ENCODE peak calls at places on chromosomes 13 and 19, in six cellular contexts. H is suprapubic skin, B is dorsolateral prefrontal cortex, W is body of pancreas, P is ovary, G is choroid plexus epithelial cell. S is an unnamed sample.

GRCh38 chr13:51619614-51620013 is 35.4 kb downstream of the WDFY2 start:
- DNase-seq in H (no peak), B (no peak), W (no peak), P (no peak), G (peak), S (peak)

GRCh38 chr19:45645631-45646344 is 6.6 kb upstream of the EML2 start:
- DNase-seq in H (peak), B (peak), W (peak), P (peak), G (peak), S (peak)

GRCh38 chr13:83709751-83710515 is 172.3 kb downstream of the SLITRK1 start:
- DNase-seq in H (no peak), B (no peak), W (no peak), P (no peak), G (no peak), S (no peak)

GRCh38 chr19:33661336-33661735 is 39.6 kb downstream of the CHST8 start:
- DNase-seq in H (no peak), B (no peak), W (no peak), P (no peak), G (no peak), S (no peak)

GRCh38 chr13:113017506-113018215 is 48.6 kb downstream of the MCF2L start:
- DNase-seq in H (no peak), B (no peak), W (no peak), P (no peak), G (no peak), S (no peak)

GRCh38 chr19:2246801-2247361 is 2.2 kb upstream of the AMH start:
- DNase-seq in H (no peak), B (peak), W (peak), P (no peak), G (peak), S (peak)

GRCh38 chr19:54407780-54408179 is 7.5 kb upstream of the TTYH1 start:
- DNase-seq in H (no peak), B (no peak), W (no peak), P (no peak), G (no peak), S (no peak)

GRCh38 chr13:30151398-30151797 is 156.0 kb downstream of the KATNAL1 start:
- DNase-seq in H (no peak), B (no peak), W (no peak), P (no peak), G (no peak), S (no peak)

GRCh38 chr19:29884044-29884443 is 58.0 kb upstream of the URI1 start:
- DNase-seq in H (no peak), B (no peak), W (no peak), P (no peak), G (no peak), S (no peak)

GRCh38 chr13:66887088-66887487 is 343.0 kb downstream of the PCDH9 start:
- DNase-seq in H (no peak), B (no peak), W (no peak), P (no peak), G (peak), S (peak)

GRCh38 chr19:33409906-33410685 is 36.6 kb downstream of the CEBPG start:
- DNase-seq in H (no peak), B (no peak), W (no peak), P (no peak), G (no peak), S (no peak)

GRCh38 chr13:110431851-110432294 is 124.8 kb downstream of the COL4A2 start:
- DNase-seq in H (no peak), B (no peak), W (no peak), P (no peak), G (no peak), S (no peak)

GRCh38 chr13:27425151-27425917 is 915 bp downstream of the GTF3A start:
- DNase-seq in H (no peak), B (no peak), W (no peak), P (no peak), G (peak), S (peak)

GRCh38 chr19:41299755-41300089 is 10.2 kb upstream of the CCDC97 start:
- DNase-seq in H (peak), B (no peak), W (peak), P (peak), G (peak), S (peak)

GRCh38 chr19:7909471-7910067 is 5.1 kb upstream of the TGFBR3L start:
- DNase-seq in H (peak), B (no peak), W (no peak), P (peak), G (no peak), S (no peak)

GRCh38 chr13:112487127-112487517 is 100.8 kb downstream of the TUBGCP3 start:
- DNase-seq in H (no peak), B (peak), W (no peak), P (no peak), G (no peak), S (no peak)

GRCh38 chr19:50427997-50428425 is 4.7 kb upstream of the MYBPC2 start:
- DNase-seq in H (peak), B (peak), W (peak), P (peak), G (peak), S (peak)

GRCh38 chr13:100290165-100290801 is 201.4 kb downstream of the PCCA start:
- DNase-seq in H (no peak), B (no peak), W (no peak), P (no peak), G (peak), S (no peak)

GRCh38 chr19:55820037-55820436 is 11.8 kb downstream of the NLRP11 start:
- DNase-seq in H (no peak), B (no peak), W (no peak), P (no peak), G (no peak), S (no peak)

GRCh38 chr13:37457594-37457993 is 141.0 kb downstream of the POSTN start:
- DNase-seq in H (no peak), B (no peak), W (no peak), P (no peak), G (peak), S (peak)

GRCh38 chr19:34678421-34678820 is 943 bp downstream of the ZNF302 start:
- DNase-seq in H (no peak), B (no peak), W (peak), P (no peak), G (no peak), S (no peak)

GRCh38 chr19:6767081-6767356 is 216 bp downstream of the SH2D3A start:
- DNase-seq in H (no peak), B (no peak), W (peak), P (no peak), G (no peak), S (no peak)

GRCh38 chr13:30713133-30713532 is 22.2 kb upstream of the ALOX5AP start:
- DNase-seq in H (no peak), B (no peak), W (peak), P (no peak), G (no peak), S (no peak)

GRCh38 chr19:56976995-56977906 is 136.7 kb upstream of the PEG3 start:
- DNase-seq in H (no peak), B (no peak), W (no peak), P (peak), G (no peak), S (no peak)

DNA sequence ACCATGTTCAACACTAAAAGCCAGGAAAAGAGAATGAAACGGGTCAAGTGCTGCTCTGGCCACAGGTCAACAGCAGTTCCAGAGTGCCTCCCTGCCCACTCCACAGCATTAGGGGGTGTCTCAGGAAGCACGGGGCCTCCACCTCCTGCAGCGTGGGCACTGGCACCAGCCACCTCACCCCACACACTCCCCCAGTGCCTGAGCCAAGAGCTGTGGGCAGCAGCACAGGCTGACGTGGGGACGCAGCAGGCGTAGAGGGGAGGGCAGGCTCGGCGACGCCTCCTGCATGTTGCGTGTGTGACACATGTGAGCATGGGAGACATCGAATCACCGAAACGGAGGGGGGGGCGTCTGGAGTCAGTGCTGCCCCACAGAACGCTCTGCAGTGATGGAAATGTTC is 21.4 kb upstream of the TMEM160 start:
- DNase-seq in H (no peak), B (peak), W (no peak), P (no peak), G (no peak), S (no peak)
- H3K4me3 ChIP-seq in H (no peak), B (no peak), W (no peak), P (no peak), G (no peak), S (no peak)

GRCh38 chr13:77815330-77815729 is 103.3 kb downstream of the EDNRB start:
- DNase-seq in H (no peak), B (no peak), W (no peak), P (no peak), G (no peak), S (no peak)

GRCh38 chr13:77811981-77812380 is 106.7 kb downstream of the EDNRB start:
- DNase-seq in H (no peak), B (no peak), W (no peak), P (no peak), G (no peak), S (no peak)

GRCh38 chr13:77810891-77811290 is 107.7 kb downstream of the EDNRB start:
- DNase-seq in H (no peak), B (no peak), W (no peak), P (no peak), G (no peak), S (no peak)

DNA sequence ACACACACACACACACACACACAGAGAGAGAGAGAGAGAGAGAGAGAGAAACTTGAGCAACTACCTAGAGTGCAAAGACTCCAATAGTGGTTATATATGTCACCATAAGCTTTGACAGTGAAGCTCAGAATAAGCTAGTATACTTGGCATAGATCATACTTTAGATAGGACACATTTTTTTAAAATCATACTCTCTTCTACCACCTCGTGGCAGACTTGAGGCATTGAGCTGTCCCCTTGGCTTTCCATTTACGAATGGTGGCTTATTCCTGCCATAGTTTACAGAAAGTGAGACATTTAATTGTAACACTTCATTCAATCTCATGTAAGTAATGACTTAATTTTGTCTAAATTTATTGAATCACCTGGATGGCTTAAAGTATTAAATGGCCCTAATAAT is 108.2 kb downstream of the EDNRB start:
- DNase-seq in H (no peak), B (no peak), W (no peak), P (no peak), G (peak), S (peak)
- TF ChIP-seq CTCF in H (peak), B (peak), W (peak), P (no peak), G (peak), S (peak)

DNA sequence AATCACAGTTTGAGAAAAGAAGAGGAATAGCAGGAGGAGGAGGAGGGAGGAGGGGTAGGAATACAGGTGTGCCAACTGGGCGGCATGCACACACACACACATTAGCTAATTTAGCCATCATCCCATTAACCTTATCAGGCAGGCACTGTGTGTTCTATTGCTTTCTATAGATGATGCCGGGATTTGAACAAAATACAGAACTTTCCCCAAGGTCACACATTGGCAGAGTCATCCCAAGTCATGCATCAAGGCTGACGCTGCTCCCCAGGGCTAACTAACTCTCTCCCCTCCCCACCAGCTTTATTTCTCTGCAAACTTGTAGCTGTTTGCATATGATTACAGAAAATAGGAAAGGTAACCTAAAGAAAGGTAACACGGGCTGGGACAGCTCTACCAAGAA is 83.0 kb downstream of the NUFIP1 start:
- DNase-seq in H (no peak), B (no peak), W (peak), P (no peak), G (no peak), S (no peak)
- H3K4me3 ChIP-seq in H (no peak), B (no peak), W (no peak), P (no peak), G (no peak), S (no peak)

DNA sequence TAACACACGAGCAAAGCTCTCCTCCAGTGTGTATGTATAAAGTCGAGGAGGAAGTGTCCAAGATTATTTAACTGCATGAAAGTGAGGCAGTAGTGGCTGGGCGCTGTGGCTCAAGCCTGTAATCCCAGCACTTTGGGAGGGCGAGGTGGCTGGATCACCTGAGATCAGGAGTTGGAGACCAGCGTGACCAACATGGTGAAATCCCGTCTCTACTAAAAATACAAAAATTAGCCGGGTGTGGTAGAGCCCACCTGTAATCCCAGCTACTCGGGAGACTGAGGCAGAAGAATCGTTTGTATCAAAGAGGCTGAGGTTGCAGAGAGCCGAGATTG is 1.2 kb upstream of the ZNF20 start:
- DNase-seq in H (no peak), B (no peak), W (no peak), P (no peak), G (no peak), S (no peak)
- TF ChIP-seq CTCF in H (no peak), B (no peak), W (no peak), P (no peak), G (no peak), S (no peak)

GRCh38 chr19:5719961-5720790 is at the start of the genes CATSPERD and LONP1:
- DNase-seq in H (peak), B (peak), W (peak), P (peak), G (peak), S (peak)

GRCh38 chr19:5717215-5717614 is 2.7 kb downstream of the LONP1 start:
- DNase-seq in H (no peak), B (no peak), W (no peak), P (no peak), G (no peak), S (no peak)

GRCh38 chr19:5718579-5719273 is 1.2 kb downstream of the LONP1 start:
- DNase-seq in H (no peak), B (no peak), W (peak), P (no peak), G (peak), S (peak)

GRCh38 chr19:5719274-5719960 is 529 bp downstream of the LONP1 start:
- DNase-seq in H (no peak), B (no peak), W (no peak), P (no peak), G (peak), S (peak)

GRCh38 chr19:5718032-5718578 is 1.8 kb downstream of the LONP1 start:
- DNase-seq in H (no peak), B (no peak), W (no peak), P (no peak), G (peak), S (peak)
- H3K4me3 ChIP-seq in H (no peak), B (no peak), W (no peak), P (no peak), G (peak), S (peak)

DNA sequence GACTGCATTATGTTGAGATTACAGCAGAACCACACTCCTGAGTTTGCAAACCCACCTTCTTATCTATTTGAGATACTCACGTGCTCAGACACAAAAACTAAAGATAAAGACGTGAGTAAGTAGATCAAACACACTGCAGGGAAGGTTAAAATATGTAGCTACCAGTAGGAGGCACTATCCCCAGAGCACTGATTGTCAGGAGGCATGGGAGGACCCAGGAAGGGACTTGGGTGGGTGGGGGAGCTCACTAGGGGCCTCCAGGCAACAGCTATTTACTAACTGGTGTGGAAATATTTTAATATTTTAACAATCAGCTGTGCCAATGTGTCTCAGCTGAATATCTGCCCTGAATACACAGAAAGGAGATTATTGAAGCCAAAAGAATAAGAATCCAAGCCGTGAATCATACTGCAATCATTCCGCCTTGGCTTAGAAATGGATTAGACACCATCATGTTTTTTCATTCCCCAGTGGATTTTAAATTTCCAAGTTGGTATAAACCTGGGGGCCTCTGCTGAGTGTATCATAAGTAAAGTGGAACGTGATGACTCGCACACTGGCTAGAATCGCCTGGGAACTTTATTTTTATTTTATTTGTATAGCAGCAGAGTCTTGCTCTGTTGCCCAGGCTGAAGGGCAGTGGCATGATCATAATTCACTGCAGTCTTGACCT is 73.2 kb upstream of the CACNA1A start:
- DNase-seq in H (no peak), B (no peak), W (no peak), P (no peak), G (no peak), S (peak)
- TF ChIP-seq CTCF in H (no peak), B (no peak), W (no peak), P (no peak), G (no peak), S (peak)

S was measured in fibroblast of the aortic adventitia.